ENCODE peak calls at places on chromosomes 2 and 18, in six cellular contexts. One of them, this sample, is unnamed.

GRCh38 chr2:102025016-102025491 is 33.3 kb downstream of the IL1R2 start:
- DNase-seq in prostate gland: no peak
- DNase-seq in A549: no peak
- DNase-seq in pancreas: no peak
- DNase-seq in uterus: no peak
- DNase-seq in cardiac muscle cell: peak; percentile 88
- DNase-seq in this sample: peak; percentile 65

GRCh38 chr2:145635706-145636427 is 1115.9 kb upstream of the ZEB2 start:
- DNase-seq in prostate gland: no peak
- DNase-seq in A549: no peak
- DNase-seq in pancreas: no peak
- DNase-seq in uterus: no peak
- DNase-seq in cardiac muscle cell: no peak
- DNase-seq in this sample: peak; percentile 43

GRCh38 chr2:173436088-173436487 is 81.4 kb downstream of the CDCA7 start:
- DNase-seq in prostate gland: no peak
- DNase-seq in A549: no peak
- DNase-seq in pancreas: no peak
- DNase-seq in uterus: no peak
- DNase-seq in cardiac muscle cell: peak; percentile 34
- DNase-seq in this sample: no peak

GRCh38 chr2:65620524-65620923 is 188.1 kb upstream of the SPRED2 start:
- DNase-seq in prostate gland: no peak
- DNase-seq in A549: no peak
- DNase-seq in pancreas: no peak
- DNase-seq in uterus: no peak
- DNase-seq in cardiac muscle cell: no peak
- DNase-seq in this sample: no peak

GRCh38 chr2:50398101-50398500 is 633.8 kb downstream of the NRXN1 start:
- DNase-seq in prostate gland: no peak
- DNase-seq in A549: no peak
- DNase-seq in pancreas: no peak
- DNase-seq in uterus: no peak
- DNase-seq in cardiac muscle cell: no peak
- DNase-seq in this sample: no peak

GRCh38 chr2:15946983-15947382 is 6.6 kb downstream of the MYCN start:
- DNase-seq in prostate gland: no peak
- DNase-seq in A549: no peak
- DNase-seq in pancreas: no peak
- DNase-seq in uterus: no peak
- DNase-seq in cardiac muscle cell: no peak
- DNase-seq in this sample: no peak

GRCh38 chr2:127701193-127701650 is at the start of gene SFT2D3:
- DNase-seq in prostate gland: peak; percentile 91
- DNase-seq in A549: peak; percentile 88
- DNase-seq in pancreas: peak; percentile 93
- DNase-seq in uterus: peak; percentile 89
- DNase-seq in cardiac muscle cell: peak; percentile 92
- DNase-seq in this sample: peak; percentile 92

GRCh38 chr18:23932385-23933067 is 82.0 kb upstream of the TTC39C start:
- DNase-seq in prostate gland: peak; percentile 48
- DNase-seq in A549: no peak
- DNase-seq in pancreas: no peak
- DNase-seq in uterus: no peak
- DNase-seq in cardiac muscle cell: no peak
- DNase-seq in this sample: no peak

GRCh38 chr2:209331291-209331844 is 92.5 kb upstream of the MAP2 start:
- DNase-seq in prostate gland: no peak
- DNase-seq in A549: peak; percentile 4
- DNase-seq in pancreas: no peak
- DNase-seq in uterus: no peak
- DNase-seq in cardiac muscle cell: peak; percentile 60
- DNase-seq in this sample: peak; percentile 66
- TF ChIP-seq CTCF in prostate gland: no peak
- TF ChIP-seq CTCF in A549: peak; percentile 54
- TF ChIP-seq CTCF in pancreas: no peak
- TF ChIP-seq CTCF in uterus: no peak
- TF ChIP-seq CTCF in cardiac muscle cell: peak; percentile 30
- TF ChIP-seq CTCF in this sample: peak; percentile 55

DNA sequence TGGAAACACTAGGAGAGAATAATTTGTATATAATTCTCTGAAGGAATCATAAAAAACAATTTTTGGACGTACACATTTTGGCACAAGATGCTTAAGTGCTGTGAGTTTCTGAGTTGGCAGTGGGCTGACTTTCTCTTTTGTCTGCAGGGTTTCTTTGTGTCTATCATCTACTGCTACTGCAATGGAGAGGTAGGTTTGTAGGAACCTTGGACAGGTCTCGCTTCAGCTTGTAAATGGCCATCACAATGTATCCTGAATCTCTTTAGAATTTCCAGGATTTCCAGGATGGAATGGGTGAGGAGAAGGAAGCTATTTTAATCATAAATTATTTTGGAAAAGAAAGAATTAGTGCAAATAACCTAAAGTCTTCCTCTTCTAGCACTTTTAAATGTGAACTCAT is 83.9 kb downstream of the PTH2R start:
- DNase-seq in prostate gland: no peak
- DNase-seq in A549: no peak
- DNase-seq in pancreas: no peak
- DNase-seq in uterus: no peak
- DNase-seq in cardiac muscle cell: no peak
- DNase-seq in this sample: no peak
- H3K4me3 ChIP-seq in prostate gland: no peak overlapping the region
- H3K4me3 ChIP-seq in A549: no peak overlapping the region
- H3K4me3 ChIP-seq in pancreas: no peak overlapping the region
- H3K4me3 ChIP-seq in uterus: no peak overlapping the region
- H3K4me3 ChIP-seq in cardiac muscle cell: no peak overlapping the region
- H3K4me3 ChIP-seq in this sample: no peak overlapping the region

DNA sequence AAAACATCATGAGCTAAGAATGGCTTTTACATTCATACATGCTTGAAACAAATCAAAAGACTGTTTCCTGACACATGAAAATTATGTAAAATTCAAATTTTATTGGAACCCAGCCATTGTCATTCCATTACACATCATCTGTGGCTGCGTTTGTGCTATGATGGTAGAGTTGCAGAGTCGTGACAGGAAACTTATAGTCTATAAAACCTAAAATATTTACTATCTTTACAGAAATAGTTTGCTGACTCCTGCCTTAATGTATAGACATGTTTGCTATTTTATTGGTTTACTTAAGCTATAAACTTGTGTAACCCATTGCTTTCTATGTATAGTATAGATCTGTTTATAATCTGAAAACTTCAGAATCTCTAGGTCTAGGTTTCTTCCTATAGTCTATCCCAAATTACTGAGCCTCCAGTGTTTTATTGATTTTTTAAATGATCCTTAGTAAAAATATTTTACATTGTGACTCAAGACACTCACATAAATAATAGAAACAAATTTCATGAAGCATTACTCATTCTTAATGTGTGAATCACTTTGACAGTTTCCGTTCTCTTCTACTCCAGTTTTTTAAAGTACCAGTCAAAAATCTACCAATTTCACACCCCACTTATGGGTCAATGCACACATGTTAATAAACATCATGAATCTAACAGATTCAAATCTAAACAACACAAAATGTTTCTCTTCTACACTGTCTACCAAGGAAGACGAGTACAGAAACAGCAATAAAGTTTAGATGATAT is 26.4 kb upstream of the MRPL19 start:
- DNase-seq in prostate gland: no peak
- DNase-seq in A549: no peak
- DNase-seq in pancreas: no peak
- DNase-seq in uterus: no peak
- DNase-seq in cardiac muscle cell: no peak
- DNase-seq in this sample: peak; percentile 46
- TF ChIP-seq CTCF in prostate gland: no peak
- TF ChIP-seq CTCF in A549: no peak
- TF ChIP-seq CTCF in pancreas: no peak
- TF ChIP-seq CTCF in uterus: no peak
- TF ChIP-seq CTCF in cardiac muscle cell: no peak
- TF ChIP-seq CTCF in this sample: no peak

GRCh38 chr2:63053889-63054725 is 3.5 kb downstream of the OTX1 start:
- DNase-seq in prostate gland: peak; percentile 3
- DNase-seq in A549: no peak
- DNase-seq in pancreas: no peak
- DNase-seq in uterus: no peak
- DNase-seq in cardiac muscle cell: no peak
- DNase-seq in this sample: no peak

GRCh38 chr2:63052411-63053234 is 2.0 kb downstream of the OTX1 start:
- DNase-seq in prostate gland: no peak
- DNase-seq in A549: no peak
- DNase-seq in pancreas: no peak
- DNase-seq in uterus: no peak
- DNase-seq in cardiac muscle cell: no peak
- DNase-seq in this sample: no peak

GRCh38 chr2:63051795-63052333 is 1.2 kb downstream of the OTX1 start:
- DNase-seq in prostate gland: no peak
- DNase-seq in A549: no peak
- DNase-seq in pancreas: no peak
- DNase-seq in uterus: no peak
- DNase-seq in cardiac muscle cell: no peak
- DNase-seq in this sample: no peak

GRCh38 chr2:63054812-63055509 is 4.3 kb downstream of the OTX1 start:
- DNase-seq in prostate gland: no peak
- DNase-seq in A549: no peak
- DNase-seq in pancreas: no peak
- DNase-seq in uterus: no peak
- DNase-seq in cardiac muscle cell: no peak
- DNase-seq in this sample: no peak

DNA sequence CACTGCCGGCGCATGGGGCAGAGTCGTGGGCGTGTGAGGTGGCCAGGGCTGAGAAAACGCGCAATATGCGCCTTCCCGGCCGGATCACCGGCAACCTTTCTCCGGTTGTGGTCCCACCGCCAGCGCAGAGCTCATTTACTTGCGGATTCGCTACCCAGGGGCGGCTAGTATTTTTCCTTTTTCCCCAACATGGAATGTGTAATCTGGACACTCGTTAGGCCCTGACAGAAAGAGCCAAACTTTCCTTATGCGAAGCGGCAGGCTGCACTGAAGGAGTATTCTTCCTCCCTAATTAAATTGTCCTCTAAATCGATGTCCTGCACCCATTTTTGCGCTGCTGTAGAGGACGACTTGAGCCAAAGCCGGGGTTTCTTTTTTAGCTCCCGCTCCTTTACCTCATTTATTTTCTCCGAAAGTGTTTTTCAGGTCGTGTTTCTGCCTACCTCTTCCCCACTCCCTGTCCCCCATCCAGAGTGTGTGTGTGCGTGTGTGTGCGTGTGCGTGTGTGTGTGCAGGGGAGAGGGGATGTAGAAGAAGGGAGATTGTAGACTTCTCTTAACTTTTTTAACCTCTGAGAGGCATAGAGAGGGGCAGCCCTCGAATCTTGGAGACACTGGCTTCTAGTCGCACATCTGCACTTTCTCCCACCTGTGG is 2.7 kb downstream of the OTX1 start:
- DNase-seq in prostate gland: no peak
- DNase-seq in A549: no peak
- DNase-seq in pancreas: no peak
- DNase-seq in uterus: no peak
- DNase-seq in cardiac muscle cell: no peak
- DNase-seq in this sample: no peak
- H3K4me3 ChIP-seq in prostate gland: no peak overlapping the region
- H3K4me3 ChIP-seq in A549: no peak overlapping the region
- H3K4me3 ChIP-seq in pancreas: no peak overlapping the region
- H3K4me3 ChIP-seq in uterus: no peak overlapping the region
- H3K4me3 ChIP-seq in cardiac muscle cell: no peak overlapping the region
- H3K4me3 ChIP-seq in this sample: no peak overlapping the region

GRCh38 chr2:36695746-36696415 is 626 bp upstream of the VIT start:
- DNase-seq in prostate gland: no peak
- DNase-seq in A549: no peak
- DNase-seq in pancreas: no peak
- DNase-seq in uterus: no peak
- DNase-seq in cardiac muscle cell: peak; percentile 47
- DNase-seq in this sample: peak; percentile 57
- TF ChIP-seq CTCF in prostate gland: no peak
- TF ChIP-seq CTCF in A549: no peak
- TF ChIP-seq CTCF in pancreas: no peak
- TF ChIP-seq CTCF in uterus: no peak
- TF ChIP-seq CTCF in cardiac muscle cell: peak; percentile 44
- TF ChIP-seq CTCF in this sample: peak; percentile 38

DNA sequence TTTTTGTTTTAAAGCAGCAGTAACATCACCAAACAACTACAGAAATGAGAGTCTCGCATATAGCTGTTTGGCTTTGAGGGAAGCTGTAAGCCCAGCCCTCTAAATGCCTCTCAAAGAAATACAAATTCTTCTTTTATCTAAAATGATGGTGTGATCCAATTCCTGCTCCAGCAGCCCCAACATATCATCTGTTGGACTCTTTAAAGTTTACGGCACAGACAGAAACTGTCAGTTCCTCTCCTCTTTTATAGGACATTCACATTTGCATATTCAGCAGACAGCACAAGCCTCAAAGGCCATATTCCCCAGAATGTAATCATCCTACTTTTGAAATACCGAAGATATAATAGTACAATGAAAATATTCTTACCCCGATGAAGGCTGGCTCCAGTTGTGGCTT is 216.9 kb upstream of the REV1 start:
- DNase-seq in prostate gland: no peak
- DNase-seq in A549: no peak
- DNase-seq in pancreas: no peak
- DNase-seq in uterus: no peak
- DNase-seq in cardiac muscle cell: no peak
- DNase-seq in this sample: no peak
- H3K4me3 ChIP-seq in prostate gland: no peak overlapping the region
- H3K4me3 ChIP-seq in A549: no peak overlapping the region
- H3K4me3 ChIP-seq in pancreas: no peak overlapping the region
- H3K4me3 ChIP-seq in uterus: no peak overlapping the region
- H3K4me3 ChIP-seq in cardiac muscle cell: no peak overlapping the region
- H3K4me3 ChIP-seq in this sample: no peak overlapping the region

DNA sequence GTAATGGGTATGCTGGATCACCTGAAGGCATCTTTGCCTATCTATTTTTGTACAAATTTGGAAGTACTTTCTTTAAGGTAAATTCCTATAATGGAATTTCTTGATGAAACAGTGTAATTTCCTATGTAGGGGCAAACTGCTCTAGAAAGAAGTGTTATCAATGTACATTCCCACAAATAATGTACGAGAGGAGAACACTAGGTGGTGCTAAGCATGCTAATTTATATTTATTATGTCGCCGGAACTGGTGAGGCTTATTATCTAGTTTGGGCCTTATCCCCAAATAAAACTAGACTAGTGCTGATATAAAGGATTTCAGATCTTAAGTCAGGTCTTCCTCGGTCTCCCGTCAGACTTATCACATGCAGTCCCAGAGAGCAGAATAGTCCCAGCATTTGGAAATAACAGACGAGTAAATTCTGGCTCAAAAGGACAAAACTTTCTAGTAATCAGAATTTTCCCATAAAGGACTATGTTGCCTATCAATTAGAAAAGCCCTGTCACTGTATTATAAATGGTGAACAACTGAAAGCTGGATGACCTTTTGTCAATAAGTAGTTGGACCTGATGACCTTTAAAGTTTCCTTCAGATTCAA is 86.9 kb upstream of the RBBP8 start:
- DNase-seq in prostate gland: peak; percentile 20
- DNase-seq in A549: peak; percentile 26
- DNase-seq in pancreas: no peak
- DNase-seq in uterus: no peak
- DNase-seq in cardiac muscle cell: peak; percentile 60
- DNase-seq in this sample: peak; percentile 54
- TF ChIP-seq CTCF in prostate gland: peak; percentile 22
- TF ChIP-seq CTCF in A549: peak; percentile 47
- TF ChIP-seq CTCF in pancreas: no peak
- TF ChIP-seq CTCF in uterus: peak; percentile 48
- TF ChIP-seq CTCF in cardiac muscle cell: peak; percentile 59
- TF ChIP-seq CTCF in this sample: peak; percentile 58

GRCh38 chr2:98446850-98447249 is 2.2 kb downstream of the INPP4A start:
- DNase-seq in prostate gland: no peak
- DNase-seq in A549: no peak
- DNase-seq in pancreas: no peak
- DNase-seq in uterus: no peak
- DNase-seq in cardiac muscle cell: no peak
- DNase-seq in this sample: no peak
- H3K4me3 ChIP-seq in prostate gland: no peak overlapping the region
- H3K4me3 ChIP-seq in A549: no peak overlapping the region
- H3K4me3 ChIP-seq in pancreas: no peak overlapping the region
- H3K4me3 ChIP-seq in uterus: no peak overlapping the region
- H3K4me3 ChIP-seq in cardiac muscle cell: no peak overlapping the region
- H3K4me3 ChIP-seq in this sample: no peak overlapping the region

This sample was measured in epithelial cell of esophagus.